ENCODE peak calls at places on chromosomes 4 and X, in five cellular contexts. O, U, E, L and J are unnamed samples.

GRCh38 chr4:87007345-87008181 is 72.8 kb downstream of the AFF1 start:
- DNase-seq in L (peak; percentile 81), U (peak; percentile 87), O (peak; percentile 50), E (peak; percentile 79), J (peak; percentile 69)

GRCh38 chrX:71171110-71171801 is 26.6 kb downstream of the NLGN3 start:
- DNase-seq in E (no peak), L (no peak), U (peak; percentile 79), O (no peak), J (no peak)

GRCh38 chr4:5066101-5066500 is 14.8 kb downstream of the STK32B start:
- DNase-seq in O (no peak), L (no peak), U (no peak), E (no peak), J (no peak)

GRCh38 chr4:156312261-156312847 is 358.7 kb upstream of the CTSO start:
- DNase-seq in E (no peak), L (no peak), U (no peak), O (peak; percentile 69), J (no peak)

GRCh38 chrX:24231169-24231568 is 81.6 kb downstream of the ZFX start:
- DNase-seq in E (no peak), O (peak; percentile 91), U (no peak), L (no peak), J (no peak)

GRCh38 chrX:21993265-21993664 is 38.9 kb upstream of the PHEX start:
- DNase-seq in O (no peak), E (no peak), U (peak; percentile 88), L (no peak), J (no peak)

GRCh38 chr4:52788806-52789205 is 37.6 kb upstream of the ERVMER34-1 start:
- DNase-seq in E (no peak), O (peak; percentile 54), U (no peak), L (peak; percentile 12), J (no peak)

GRCh38 chr4:109662786-109663185 is 40.5 kb downstream of the CASP6 start:
- DNase-seq in U (no peak), O (no peak), L (peak; percentile 34), E (no peak), J (no peak)

GRCh38 chr4:44716597-44716996 is 9.8 kb downstream of the GNPDA2 start:
- DNase-seq in O (no peak), E (no peak), U (no peak), L (no peak), J (no peak)

GRCh38 chrX:8743126-8743732 is 11.3 kb upstream of the ANOS1 start:
- DNase-seq in O (no peak), E (no peak), U (peak; percentile 85), L (peak; percentile 59), J (peak; percentile 70)

GRCh38 chr4:119825696-119826095 is 197.1 kb upstream of the PDE5A start:
- DNase-seq in O (peak; percentile 24), E (no peak), U (no peak), L (no peak), J (no peak)

GRCh38 chr4:1207603-1208265 is 35.4 kb upstream of the SPON2 start:
- DNase-seq in U (peak; percentile 78), L (no peak), O (peak; percentile 73), E (no peak), J (peak; percentile 73)

GRCh38 chr4:132770776-132771175 is 378.3 kb upstream of the PCDH10 start:
- DNase-seq in E (no peak), U (no peak), O (no peak), L (no peak), J (no peak)

GRCh38 chrX:50202539-50202938 is 1.7 kb upstream of the AKAP4 start:
- DNase-seq in O (no peak), L (no peak), U (no peak), E (no peak), J (no peak)

GRCh38 chr4:97238956-97239698 is 904.1 kb downstream of the STPG2 start:
- DNase-seq in L (peak; percentile 36), O (no peak), E (no peak), U (no peak), J (peak; percentile 19)

GRCh38 chr4:103424853-103425252 is 226.7 kb upstream of the CENPE start:
- DNase-seq in O (no peak), E (no peak), U (no peak), L (peak; percentile 29), J (no peak)

GRCh38 chr4:110518889-110519490 is 43.0 kb downstream of the ENPEP start:
- DNase-seq in E (no peak), L (peak; percentile 38), U (no peak), O (peak; percentile 5), J (peak; percentile 19)

GRCh38 chrX:107700317-107700774 is 72.0 kb downstream of the PRPS1 start:
- DNase-seq in U (peak; percentile 56), E (no peak), O (peak; percentile 30), L (no peak), J (no peak)

GRCh38 chr4:13240066-13240465 is 244.1 kb downstream of the RAB28 start:
- DNase-seq in E (no peak), O (peak; percentile 93), U (no peak), L (no peak), J (no peak)

GRCh38 chr4:122666527-122667245 is 45.8 kb upstream of the IL21 start:
- DNase-seq in L (no peak), O (peak; percentile 96), U (no peak), E (no peak), J (no peak)

GRCh38 chr4:177728361-177729152 is 286.3 kb upstream of the AGA start:
- DNase-seq in L (no peak), O (peak; percentile 31), E (no peak), U (no peak), J (no peak)

GRCh38 chr4:53510316-53510715 is 81.0 kb downstream of the LNX1 start:
- DNase-seq in E (no peak), O (peak; percentile 40), U (no peak), L (no peak), J (no peak)

GRCh38 chrX:115494133-115494532 is 66.8 kb upstream of the PLS3 start:
- DNase-seq in L (peak; percentile 62), U (no peak), E (no peak), O (no peak), J (no peak)

GRCh38 chr4:107896158-107896645 is 35.1 kb upstream of the CYP2U1 start:
- DNase-seq in L (no peak), E (no peak), U (no peak), O (peak; percentile 100), J (no peak)

GRCh38 chr4:86338521-86338920 is 21.3 kb downstream of the MAPK10 start:
- DNase-seq in U (no peak), E (no peak), O (peak; percentile 41), L (no peak), J (no peak)

GRCh38 chrX:154329284-154329683 is 33.7 kb downstream of the TKTL1 start:
- DNase-seq in L (peak; percentile 42), E (no peak), O (no peak), U (peak; percentile 65), J (no peak)

DNA sequence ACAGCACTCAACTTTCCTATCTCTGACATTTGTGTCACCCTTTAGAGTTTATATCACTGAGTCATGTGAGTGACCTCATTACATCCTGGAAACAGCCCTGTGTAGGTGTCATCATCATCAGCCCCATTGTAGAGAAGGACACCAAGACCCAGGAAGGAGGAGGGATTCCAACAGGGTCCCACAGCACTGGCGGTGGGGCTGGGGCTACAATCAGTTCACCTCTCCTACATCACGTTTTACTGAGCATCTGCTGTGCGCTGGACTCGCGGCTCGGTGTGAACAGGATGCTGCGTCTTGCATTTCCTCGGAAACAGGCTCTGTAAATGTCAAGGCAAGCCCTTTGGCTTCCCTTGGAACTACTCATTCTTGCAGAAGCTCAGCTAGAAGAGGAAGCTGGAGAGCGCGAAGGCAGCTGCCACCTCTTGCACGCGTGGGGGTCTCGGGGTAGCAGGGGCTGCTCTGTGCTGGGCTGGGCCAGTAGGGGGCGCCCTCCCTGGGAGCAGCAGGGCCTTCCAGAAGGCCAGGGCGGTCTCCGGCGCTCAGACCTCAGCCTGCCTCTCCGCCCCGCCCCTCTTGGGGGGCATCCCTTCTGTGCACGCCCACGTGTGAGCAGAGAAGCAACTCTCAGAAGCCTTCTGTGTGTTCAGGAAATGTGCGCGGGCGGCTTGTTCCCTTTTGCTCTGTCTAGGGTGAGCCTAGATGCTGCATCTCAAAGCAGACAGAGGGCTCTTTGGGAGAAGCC is 29.0 kb downstream of the REELD1 start:
- DNase-seq in L (peak; percentile 27), U (peak; percentile 84), O (peak; percentile 23), E (no peak), J (no peak)
- TF ChIP-seq CTCF in L (peak; percentile 56), U (peak; percentile 58), O (peak; percentile 25), E (peak; percentile 26), J (peak; percentile 62)

DNA sequence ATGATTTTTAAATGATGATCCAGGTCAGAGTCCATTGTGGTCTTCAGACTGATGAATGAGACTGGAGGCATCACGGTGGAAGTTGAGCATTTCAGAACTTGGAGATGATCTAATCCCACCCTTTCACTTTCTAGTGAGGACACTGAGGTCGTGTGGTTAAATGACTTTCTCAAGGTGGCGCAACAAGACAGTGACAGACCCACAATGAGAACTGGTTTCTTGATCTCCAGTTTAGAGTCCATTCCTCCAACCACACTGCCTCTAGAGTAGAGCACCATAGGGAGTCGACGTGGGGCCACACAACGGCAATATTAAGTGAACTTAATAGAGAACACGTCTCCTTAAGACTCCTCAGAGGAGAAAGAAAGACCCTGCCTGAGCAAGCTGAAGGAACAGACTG is 381.0 kb downstream of the UNC5C start:
- DNase-seq in U (no peak), E (no peak), L (peak; percentile 12), O (no peak), J (no peak)
- TF ChIP-seq CTCF in U (no peak), E (no peak), L (no peak), O (no peak), J (no peak)

GRCh38 chr4:17280266-17280665 is 231.6 kb downstream of the QDPR start:
- DNase-seq in L (no peak), O (no peak), E (no peak), U (no peak), J (no peak)
- TF ChIP-seq CTCF in L (peak; percentile 10), O (no peak), E (no peak), U (no peak), J (no peak)

GRCh38 chr4:185235480-185236154 is 26.2 kb downstream of the SNX25 start:
- DNase-seq in O (peak; percentile 55), E (no peak), U (no peak), L (no peak), J (no peak)
- TF ChIP-seq CTCF in O (no peak), E (no peak), U (no peak), L (no peak), J (no peak)

DNA sequence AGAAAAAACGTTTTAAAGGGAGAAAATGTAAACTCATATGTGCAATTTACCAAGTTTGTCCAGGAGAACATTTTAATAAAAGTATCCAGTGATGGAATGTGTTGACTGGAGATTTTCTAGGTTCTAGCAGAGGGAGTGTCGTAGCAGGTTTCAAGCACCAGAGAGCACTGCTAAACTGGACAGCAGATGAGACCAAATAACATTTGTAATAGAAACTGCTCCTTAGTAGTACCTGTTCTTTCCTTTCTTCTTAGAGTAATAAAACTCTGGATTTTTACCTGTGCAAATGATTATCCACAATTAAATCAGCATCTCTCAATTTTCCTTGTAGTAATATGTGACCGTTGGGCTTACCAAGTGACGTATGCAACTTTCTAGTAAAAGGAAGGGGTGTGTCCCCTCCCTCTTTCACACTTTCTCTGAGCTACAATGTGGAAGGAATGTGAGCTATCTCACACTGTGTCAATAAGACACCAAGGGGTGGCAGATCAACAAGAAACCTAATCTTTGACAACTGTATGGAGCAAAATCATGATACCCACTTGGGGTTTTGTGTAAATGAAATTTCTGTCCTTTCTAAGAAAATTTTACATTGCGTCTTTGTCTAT is 9.5 kb downstream of the HPGDS start:
- DNase-seq in L (peak; percentile 71), O (no peak), E (no peak), U (no peak), J (no peak)
- TF ChIP-seq CTCF in L (peak; percentile 56), O (no peak), E (no peak), U (peak; percentile 12), J (no peak)

GRCh38 chrX:54044126-54044876 is at the start of gene PHF8:
- DNase-seq in U (peak; percentile 98), O (peak; percentile 94), L (peak; percentile 95), E (peak; percentile 94), J (peak; percentile 92)
- TF ChIP-seq CTCF in U (no peak), O (no peak), L (peak; percentile 4), E (no peak), J (no peak)